ENCODE peak calls at places on chromosomes 4 and X, in six cellular contexts. U, W, C, S, Q and R are unnamed samples. For H3K4me1, the result is how much of the 10 kb centered on the place peaks cover.

GRCh38 chr4:15690020-15690809 is 8.6 kb downstream of the FAM200B start:
- DNase-seq in U (no peak), W (no peak), C (no peak), S (no peak), Q (peak), R (no peak)

GRCh38 chr4:102685768-102686167 is 75.0 kb downstream of the MANBA start:
- DNase-seq in U (no peak), W (no peak), C (no peak), S (no peak), Q (no peak), R (no peak)

GRCh38 chrX:154602766-154603437 is 16.2 kb downstream of the CTAG1B start:
- DNase-seq in U (no peak), W (no peak), C (no peak), S (no peak), Q (no peak), R (no peak)

GRCh38 chrX:47843363-47843762 is 6.7 kb downstream of the ZNF81 start:
- DNase-seq in U (no peak), W (no peak), C (no peak), S (no peak), Q (no peak), R (no peak)

GRCh38 chrX:100648601-100649417 is 4.8 kb downstream of the SRPX2 start:
- DNase-seq in U (no peak), W (no peak), C (no peak), S (no peak), Q (peak), R (no peak)

GRCh38 chr4:147987252-147987651 is 255.4 kb downstream of the ARHGAP10 start:
- DNase-seq in U (no peak), W (no peak), C (no peak), S (no peak), Q (no peak), R (no peak)

GRCh38 chrX:20637351-20637750 is 370.6 kb upstream of the RPS6KA3 start:
- DNase-seq in U (no peak), W (no peak), C (no peak), S (no peak), Q (no peak), R (no peak)

GRCh38 chr4:17468638-17469221 is 43.2 kb downstream of the QDPR start:
- DNase-seq in U (no peak), W (no peak), C (no peak), S (no peak), Q (peak), R (no peak)

GRCh38 chr4:8330821-8331566 is 61.4 kb downstream of the HTRA3 start:
- DNase-seq in U (peak), W (no peak), C (no peak), S (peak), Q (peak), R (no peak)

GRCh38 chrX:153968754-153969124 is 2.9 kb downstream of the HCFC1 start:
- DNase-seq in U (no peak), W (no peak), C (no peak), S (no peak), Q (no peak), R (no peak)

GRCh38 chr4:24470681-24471622 is 113.4 kb downstream of the DHX15 start:
- DNase-seq in U (peak), W (no peak), C (no peak), S (no peak), Q (peak), R (no peak)

DNA sequence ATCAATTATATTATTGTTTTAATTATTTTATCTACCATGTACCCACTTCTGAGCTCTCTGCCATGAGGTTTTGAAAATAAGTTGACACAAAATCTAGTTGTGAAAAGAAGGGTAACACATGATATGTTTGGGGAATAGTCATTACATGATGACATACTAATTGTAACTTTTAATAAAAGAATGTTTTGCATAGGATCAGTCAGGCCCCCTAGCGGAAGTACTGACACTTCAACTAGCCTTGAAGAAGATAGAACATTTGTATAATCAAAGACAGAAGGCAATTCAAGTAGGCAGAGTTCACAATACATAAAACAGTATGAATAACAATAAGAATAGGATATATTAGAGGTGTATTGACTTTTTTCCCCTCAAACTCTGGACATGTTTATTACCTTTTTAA is 1191.0 kb upstream of the AGA start:
- DNase-seq in U (no peak), W (no peak), C (no peak), S (no peak), Q (no peak), R (no peak)
- H3K27ac ChIP-seq in U (no peak), W (no peak), C (no peak), S (no peak), Q (no peak), R (no peak)

DNA sequence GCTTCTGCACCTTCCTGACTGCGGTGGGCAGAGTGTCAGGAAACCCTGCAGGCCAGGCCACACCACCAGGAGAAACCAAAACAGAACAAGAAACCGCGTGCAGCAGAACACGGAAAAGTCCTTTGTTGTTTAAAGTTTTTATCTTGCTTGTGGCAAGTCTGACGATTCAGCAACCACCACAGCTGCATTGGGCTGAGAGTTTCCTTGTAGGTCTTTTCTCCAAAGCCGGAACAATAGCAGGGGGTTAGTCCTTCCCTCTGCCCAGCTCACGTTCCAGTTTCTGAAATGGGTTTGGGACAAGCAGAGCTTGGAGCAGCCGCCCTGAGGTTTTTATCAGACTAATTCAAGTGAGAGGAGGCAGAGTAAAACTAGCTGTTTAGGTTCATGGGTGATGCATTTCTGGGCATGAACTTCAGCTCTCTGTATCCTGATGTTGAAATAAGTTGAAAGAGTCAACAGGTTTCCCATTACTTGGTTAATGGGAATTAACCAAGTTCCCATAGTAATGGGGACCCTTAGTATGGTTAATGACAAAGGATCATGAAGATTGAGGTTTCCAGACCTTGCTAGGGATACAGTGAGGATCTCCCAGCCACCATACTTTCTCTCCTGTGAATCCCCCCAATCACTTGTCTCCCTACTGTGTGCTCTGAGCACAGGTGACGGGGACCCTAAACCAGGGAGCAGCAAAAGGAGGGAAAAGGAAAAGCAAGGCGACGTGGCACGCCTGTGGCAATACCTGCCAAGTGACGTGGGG is 217.0 kb downstream of the PTTG2 start:
- DNase-seq in U (no peak), W (peak), C (peak), S (no peak), Q (no peak), R (no peak)
- H3K4me1 ChIP-seq in U (under half), W (under half), C (under half), S (under half), Q (under half), R (under half)

DNA sequence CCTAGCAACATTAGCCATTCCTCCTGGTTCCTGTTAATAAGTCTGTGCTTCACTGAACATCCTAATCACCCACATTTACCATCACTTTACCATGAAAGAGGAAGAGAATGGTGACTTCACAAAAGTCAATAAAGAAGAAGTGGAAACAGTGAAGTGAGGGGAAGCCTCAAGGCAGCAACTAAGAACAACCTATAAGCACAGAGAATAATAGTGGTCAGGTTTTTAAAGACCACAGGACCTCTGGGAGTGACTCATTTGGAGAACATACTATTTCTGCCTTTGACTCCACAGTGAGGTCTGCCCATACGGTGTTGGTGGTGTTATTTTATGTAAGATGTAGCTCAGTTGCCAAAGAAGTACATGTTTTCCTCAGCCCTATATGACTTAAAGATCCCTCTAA is 86.0 kb upstream of the TET2 start:
- DNase-seq in U (no peak), W (no peak), C (no peak), S (no peak), Q (no peak), R (no peak)
- H3K4me3 ChIP-seq in U (no peak), W (no peak), C (no peak), S (no peak), Q (no peak), R (no peak)

DNA sequence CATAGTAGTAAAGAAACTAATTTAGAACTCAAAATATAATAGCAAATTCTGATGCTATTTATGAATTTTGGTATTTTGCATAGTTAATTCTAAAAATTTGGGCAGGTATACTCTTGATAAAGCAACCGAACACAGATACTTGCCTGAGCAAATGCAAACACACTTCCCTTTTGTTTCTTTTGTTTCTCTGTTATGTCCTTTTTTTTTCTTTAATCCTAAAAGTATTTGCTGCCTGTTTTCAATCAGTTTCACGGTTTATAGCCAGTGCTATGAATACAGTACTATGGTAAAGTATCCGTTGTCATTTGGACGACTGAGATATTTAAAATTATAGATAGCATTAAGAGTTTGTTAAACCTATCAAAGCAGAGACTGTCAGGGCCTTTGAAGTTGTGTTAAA is 84.3 kb upstream of the HPRT1 start:
- DNase-seq in U (no peak), W (no peak), C (no peak), S (no peak), Q (no peak), R (no peak)
- H3K27ac ChIP-seq in U (no peak), W (no peak), C (no peak), S (no peak), Q (no peak), R (no peak)